ENCODE peak calls at places on chromosomes 2 and 18, in ten cellular contexts. P is fibroblast of the aortic adventitia; C is HL-60; F is stimulated activated CD8-positive, alpha-beta memory T cell treated with anti-CD3 and anti-CD28 coated beads, Interleukin-15, amount 100 ng/mL, for 1 hour; D is stimulated activated CD4-positive, alpha-beta T cell treated with anti-CD3 and anti-CD28 coated beads, Interleukin-2, amount 100 ng/mL, for 24 hours; S is central memory CD4-positive, alpha-beta T cell; N is aorta; L is activated CD4-positive, alpha-beta T cell treated with anti-CD3 and anti-CD28 coated beads, Interleukin-2, amount 50 U/mL, for 4 hours; Y is activated CD8-positive, alpha-beta memory T cell treated with anti-CD3 and anti-CD28 coated beads for 1 hour; U is A172. X is an unnamed sample.

GRCh38 chr2:215358891-215359575 is 47.2 kb downstream of the ATIC start:
- DNase-seq in P (peak), C (no peak), F (no peak), D (no peak), S (no peak), N (no peak), L (no peak), Y (no peak), U (no peak), X (no peak)

GRCh38 chr2:121722479-121722878 is 14.2 kb downstream of the NIFK start:
- DNase-seq in P (peak), C (no peak), F (no peak), D (no peak), S (no peak), N (no peak), L (no peak), Y (no peak), U (peak), X (no peak)

GRCh38 chr2:61109291-61109690 is 43.6 kb downstream of the SANBR start:
- DNase-seq in P (no peak), C (no peak), F (no peak), D (no peak), S (no peak), N (no peak), L (no peak), Y (no peak), U (no peak), X (no peak)

GRCh38 chr18:2871111-2871720 is 24.4 kb downstream of the EMILIN2 start:
- DNase-seq in P (no peak), C (no peak), F (no peak), D (no peak), S (no peak), N (no peak), L (no peak), Y (no peak), U (no peak), X (no peak)

GRCh38 chr2:47336259-47337238 is 66.4 kb upstream of the MSH2 start:
- DNase-seq in P (peak), C (no peak), F (no peak), D (no peak), S (no peak), N (no peak), L (no peak), Y (no peak), U (no peak), X (no peak)

GRCh38 chr2:3519255-3520190 is at the start of gene ADI1:
- DNase-seq in P (peak), C (peak), F (peak), D (peak), S (peak), N (peak), L (peak), Y (peak), U (peak), X (peak)

GRCh38 chr2:232354069-232354468 is 24.5 kb upstream of the ALPP start:
- DNase-seq in P (no peak), C (no peak), F (no peak), D (no peak), S (no peak), N (peak), L (no peak), Y (no peak), U (no peak), X (no peak)

GRCh38 chr2:234951386-234952269 is at the start of gene SH3BP4:
- DNase-seq in P (peak), C (no peak), F (no peak), D (peak), S (no peak), N (peak), L (peak), Y (peak), U (peak), X (no peak)

GRCh38 chr2:44941551-44942234 is at the start of gene SIX3:
- DNase-seq in P (no peak), C (no peak), F (no peak), D (peak), S (peak), N (no peak), L (no peak), Y (no peak), U (no peak), X (no peak)

GRCh38 chr18:64370036-64370435 is 221.1 kb upstream of the LINC00305 start:
- DNase-seq in P (no peak), C (no peak), F (no peak), D (no peak), S (no peak), N (no peak), L (no peak), Y (no peak), U (no peak), X (no peak)

GRCh38 chr2:148021059-148021985 is at the start of gene MBD5:
- DNase-seq in P (peak), C (peak), F (peak), D (peak), S (no peak), N (peak), L (peak), Y (peak), U (peak), X (peak)

GRCh38 chr18:23809411-23809810 is 120.2 kb downstream of the LAMA3 start:
- DNase-seq in P (peak), C (no peak), F (no peak), D (no peak), S (no peak), N (no peak), L (no peak), Y (no peak), U (no peak), X (no peak)

GRCh38 chr2:216608525-216608924 is 24.7 kb upstream of the IGFBP2 start:
- DNase-seq in P (no peak), C (no peak), F (no peak), D (no peak), S (no peak), N (no peak), L (no peak), Y (no peak), U (no peak), X (no peak)

GRCh38 chr18:12038082-12038660 is 55.5 kb upstream of the ANKRD62 start:
- DNase-seq in P (no peak), C (no peak), F (no peak), D (peak), S (no peak), N (peak), L (peak), Y (no peak), U (no peak), X (no peak)

GRCh38 chr2:158539176-158539895 is 82.6 kb downstream of the PKP4 start:
- DNase-seq in P (peak), C (peak), F (no peak), D (no peak), S (no peak), N (no peak), L (no peak), Y (no peak), U (peak), X (no peak)

GRCh38 chr2:39379643-39380524 is 57.2 kb downstream of the MAP4K3 start:
- DNase-seq in P (peak), C (peak), F (no peak), D (no peak), S (no peak), N (no peak), L (no peak), Y (no peak), U (peak), X (no peak)

GRCh38 chr2:158378926-158379325 is 77.6 kb downstream of the CCDC148 start:
- DNase-seq in P (no peak), C (no peak), F (no peak), D (no peak), S (no peak), N (no peak), L (no peak), Y (no peak), U (no peak), X (no peak)

X was measured in central memory CD8-positive, alpha-beta T cell.